ENCODE peak calls at places on chromosomes 6 and 20, in seven cellular contexts. J is Peyer's patch; M is SJSA1; X is naive thymus-derived CD4-positive, alpha-beta T cell; B is brain microvascular endothelial cell; F is uterus; Y is epithelial cell of prostate. E is an unnamed sample.

GRCh38 chr20:57785061-57785460 is 75.2 kb upstream of the PMEPA1 start:
- DNase-seq in J (no peak), M (no peak), X (no peak), B (no peak), F (no peak), Y (no peak), E (no peak)

GRCh38 chr20:58039569-58040092 is 188.8 kb downstream of the ANKRD60 start:
- DNase-seq in J (no peak), M (no peak), X (no peak), B (no peak), F (no peak), Y (no peak), E (no peak)

GRCh38 chr6:116631379-116631990 is 15.2 kb downstream of the RSPH4A start:
- DNase-seq in J (no peak), M (no peak), X (no peak), B (no peak), F (no peak), Y (no peak), E (peak)

GRCh38 chr6:150087336-150087735 is 18.4 kb upstream of the ULBP3 start:
- DNase-seq in J (no peak), M (no peak), X (no peak), B (no peak), F (no peak), Y (no peak), E (no peak)

GRCh38 chr20:45972500-45973183 is 639 bp upstream of the ZNF335 start:
- DNase-seq in J (peak), M (no peak), X (no peak), B (no peak), F (no peak), Y (peak), E (no peak)

GRCh38 chr20:61938839-61939690 is 126.6 kb downstream of the TAF4 start:
- DNase-seq in J (no peak), M (no peak), X (no peak), B (no peak), F (no peak), Y (no peak), E (no peak)

GRCh38 chr20:50717974-50718761 is 13.2 kb upstream of the PARD6B start:
- DNase-seq in J (peak), M (no peak), X (no peak), B (peak), F (no peak), Y (no peak), E (no peak)

GRCh38 chr20:50325215-50325614 is 134.6 kb downstream of the CEBPB start:
- DNase-seq in J (no peak), M (no peak), X (no peak), B (no peak), F (no peak), Y (no peak), E (no peak)

GRCh38 chr6:70998148-70998547 is 41.3 kb upstream of the B3GAT2 start:
- DNase-seq in J (no peak), M (no peak), X (no peak), B (no peak), F (no peak), Y (no peak), E (no peak)

GRCh38 chr6:90429713-90430112 is 133.1 kb upstream of the BACH2 start:
- DNase-seq in J (no peak), M (no peak), X (no peak), B (no peak), F (no peak), Y (no peak), E (peak)

GRCh38 chr6:43544461-43544860 is 27.6 kb downstream of the POLR1C start:
- DNase-seq in J (no peak), M (no peak), X (no peak), B (no peak), F (no peak), Y (no peak), E (no peak)

GRCh38 chr6:57019434-57019833 is 27.1 kb upstream of the KIAA1586 start:
- DNase-seq in J (no peak), M (no peak), X (no peak), B (no peak), F (no peak), Y (no peak), E (no peak)

DNA sequence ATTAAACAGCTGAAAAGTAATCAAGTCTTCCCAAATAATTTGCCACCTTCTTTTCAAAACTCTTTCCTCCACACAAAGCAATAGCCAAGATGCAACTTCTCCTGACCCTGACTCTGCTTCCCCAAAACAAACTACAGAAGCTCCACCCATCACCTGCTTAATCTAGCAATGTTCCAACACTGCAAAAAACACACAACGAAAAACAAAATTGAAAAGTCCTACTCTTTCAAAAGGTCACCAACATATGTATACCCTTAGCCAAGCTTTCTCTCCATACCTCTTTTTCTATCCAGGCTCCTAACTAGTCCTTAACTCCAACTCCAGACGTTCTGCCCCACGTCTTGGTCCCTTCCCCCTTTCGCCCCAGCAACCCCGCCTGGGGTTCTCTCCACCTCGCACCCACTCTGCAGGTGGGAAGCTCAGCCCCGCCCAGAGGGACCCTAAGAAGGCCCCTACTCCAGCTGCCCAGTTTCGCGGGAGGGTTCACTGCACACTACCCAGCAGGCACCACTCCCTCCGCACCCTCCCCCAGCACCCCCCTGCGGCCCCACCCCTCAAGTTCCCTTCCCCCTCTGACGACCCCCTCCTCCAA is 717 bp downstream of the CSNK2A1 start:
- DNase-seq in J (peak), M (no peak), X (peak), B (no peak), F (peak), Y (no peak), E (peak)
- H3K27ac ChIP-seq in J (peak), M (no peak), X (peak), B (peak), F (peak), Y (peak), E (peak)

GRCh38 chr6:157764346-157765068 is 58.5 kb upstream of the SNX9 start:
- DNase-seq in J (peak), M (peak), X (peak), B (peak), F (peak), Y (peak), E (peak)
- H3K27ac ChIP-seq in J (peak), M (peak), X (peak), B (peak), F (peak), Y (peak), E (no peak)

GRCh38 chr6:118708055-118708454 is 56.7 kb upstream of the CEP85L start:
- DNase-seq in J (no peak), M (no peak), X (no peak), B (peak), F (no peak), Y (no peak), E (no peak)

GRCh38 chr6:118708736-118709135 is 57.3 kb upstream of the CEP85L start:
- DNase-seq in J (no peak), M (no peak), X (no peak), B (no peak), F (no peak), Y (peak), E (no peak)

GRCh38 chr6:118710616-118711015 is 59.2 kb upstream of the CEP85L start:
- DNase-seq in J (no peak), M (no peak), X (no peak), B (no peak), F (no peak), Y (no peak), E (no peak)

GRCh38 chr6:118712955-118713354 is 61.6 kb upstream of the CEP85L start:
- DNase-seq in J (no peak), M (peak), X (no peak), B (peak), F (no peak), Y (no peak), E (no peak)

GRCh38 chr6:118709859-118710350 is 58.5 kb upstream of the CEP85L start:
- DNase-seq in J (peak), M (no peak), X (peak), B (peak), F (no peak), Y (peak), E (peak)
- H3K27ac ChIP-seq in J (peak), M (peak), X (peak), B (peak), F (peak), Y (peak), E (peak)

GRCh38 chr20:37905969-37906613 is 3.2 kb downstream of the VSTM2L start:
- DNase-seq in J (no peak), M (no peak), X (no peak), B (no peak), F (no peak), Y (no peak), E (no peak)

GRCh38 chr20:37907677-37908397 is 4.9 kb downstream of the VSTM2L start:
- DNase-seq in J (no peak), M (peak), X (no peak), B (peak), F (no peak), Y (no peak), E (no peak)

GRCh38 chr20:37904008-37904675 is 1.2 kb downstream of the VSTM2L start:
- DNase-seq in J (no peak), M (no peak), X (no peak), B (no peak), F (no peak), Y (no peak), E (no peak)

GRCh38 chr20:37904845-37905244 is 1.9 kb downstream of the VSTM2L start:
- DNase-seq in J (no peak), M (no peak), X (no peak), B (no peak), F (no peak), Y (no peak), E (no peak)

DNA sequence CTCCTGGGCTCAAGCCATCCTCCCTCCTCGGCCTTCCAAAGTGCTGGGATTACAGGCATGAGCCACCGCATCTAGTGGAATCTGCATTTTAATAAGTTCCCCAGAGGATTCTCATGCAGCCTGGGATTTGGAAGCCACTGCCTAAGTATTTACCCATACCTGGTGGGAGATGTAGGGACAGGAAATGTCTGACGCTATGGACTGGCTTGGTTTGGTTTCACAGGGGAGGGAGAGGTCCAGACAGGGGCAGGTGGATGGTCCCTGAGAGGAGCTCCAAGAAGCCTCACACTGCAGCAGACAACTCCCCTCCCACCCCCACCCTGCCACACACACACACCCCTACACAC is 4.4 kb downstream of the VSTM2L start:
- DNase-seq in J (no peak), M (no peak), X (no peak), B (no peak), F (no peak), Y (no peak), E (no peak)
- H3K27ac ChIP-seq in J (no peak), M (no peak), X (no peak), B (no peak), F (no peak), Y (no peak), E (peak)

GRCh38 chr20:63286781-63287696 is 5.9 kb upstream of the COL20A1 start:
- DNase-seq in J (no peak), M (no peak), X (no peak), B (no peak), F (no peak), Y (no peak), E (no peak)
- H3K27ac ChIP-seq in J (no peak), M (no peak), X (no peak), B (no peak), F (no peak), Y (no peak), E (no peak)

GRCh38 chr6:118704911-118705310 is 53.5 kb upstream of the CEP85L start:
- DNase-seq in J (no peak), M (no peak), X (no peak), B (peak), F (no peak), Y (no peak), E (no peak)
- H3K27ac ChIP-seq in J (no peak), M (peak), X (peak), B (peak), F (peak), Y (no peak), E (no peak)

GRCh38 chr6:35962779-35963570 is 42.1 kb upstream of the SRPK1 start:
- DNase-seq in J (no peak), M (no peak), X (no peak), B (no peak), F (no peak), Y (no peak), E (no peak)
- H3K27ac ChIP-seq in J (no peak), M (no peak), X (no peak), B (no peak), F (no peak), Y (no peak), E (no peak)

DNA sequence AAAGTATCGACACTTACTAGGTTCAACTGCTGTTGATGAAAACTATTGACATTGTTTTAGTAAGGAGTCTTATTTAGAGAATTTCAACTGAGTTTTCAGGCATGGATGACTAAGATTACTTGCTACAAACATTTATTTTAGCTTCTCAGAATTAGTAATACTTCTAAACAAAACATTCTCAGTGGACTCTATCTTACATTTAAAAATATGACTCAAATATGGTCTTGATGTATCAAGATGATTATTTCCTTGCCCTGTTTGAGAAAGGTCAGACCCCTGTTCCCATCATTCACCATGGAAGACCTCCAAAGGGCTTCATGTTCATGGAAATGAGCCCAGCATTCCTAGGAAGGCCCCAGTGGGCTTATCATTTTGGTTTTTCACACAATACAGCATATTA is 24.5 kb upstream of the TRPC4AP start:
- DNase-seq in J (no peak), M (peak), X (no peak), B (no peak), F (no peak), Y (no peak), E (no peak)
- H3K27ac ChIP-seq in J (no peak), M (peak), X (no peak), B (peak), F (no peak), Y (no peak), E (no peak)

GRCh38 chr6:112218563-112218962 is 35.8 kb downstream of the LAMA4 start:
- DNase-seq in J (no peak), M (no peak), X (no peak), B (no peak), F (peak), Y (no peak), E (peak)
- H3K27ac ChIP-seq in J (peak), M (no peak), X (no peak), B (peak), F (peak), Y (no peak), E (peak)

E was measured in cardiac muscle cell.